ENCODE peak calls at places on chromosome 14, in ten cellular contexts. Q is endothelial cell of umbilical vein; L is A549; F is HCT116; P is right cardiac atrium; S is cardiac muscle cell; R is upper lobe of right lung; B is breast epithelium; N is GM12878; U is CD8-positive, alpha-beta memory T cell. G is an unnamed sample.

GRCh38 chr14:34059925-34060746 is 109.3 kb upstream of the EGLN3 start:
- DNase-seq in Q (peak; percentile 67), L (peak; percentile 82), F (no peak), P (peak; percentile 92), S (peak; percentile 88), R (peak; percentile 85), B (peak; percentile 76), N (no peak), U (peak; percentile 22), G (peak; percentile 90)

GRCh38 chr14:27389402-27389801 is 791.6 kb upstream of the NOVA1 start:
- DNase-seq in Q (no peak), L (no peak), F (no peak), P (no peak), S (no peak), R (no peak), B (no peak), N (no peak), U (no peak), G (no peak)

GRCh38 chr14:44935155-44935554 is 26.6 kb downstream of the KLHL28 start:
- DNase-seq in Q (no peak), L (no peak), F (no peak), P (no peak), S (no peak), R (no peak), B (no peak), N (no peak), U (no peak), G (no peak)

GRCh38 chr14:94517641-94518257 is 8.5 kb upstream of the SERPINA12 start:
- DNase-seq in Q (no peak), L (no peak), F (no peak), P (no peak), S (no peak), R (no peak), B (peak; percentile 44), N (no peak), U (no peak), G (no peak)

GRCh38 chr14:54981698-54982097 is 45.2 kb downstream of the WDHD1 start:
- DNase-seq in Q (peak; percentile 25), L (peak; percentile 13), F (no peak), P (no peak), S (no peak), R (no peak), B (no peak), N (no peak), U (no peak), G (no peak)

GRCh38 chr14:44639986-44640385 is 132.9 kb upstream of the FSCB start:
- DNase-seq in Q (no peak), L (no peak), F (no peak), P (no peak), S (no peak), R (no peak), B (no peak), N (no peak), U (no peak), G (no peak)

GRCh38 chr14:21997300-21997699 is 323.7 kb upstream of the OR4E1 start:
- DNase-seq in Q (peak; percentile 23), L (peak; percentile 65), F (peak; percentile 31), P (no peak), S (peak; percentile 43), R (no peak), B (no peak), N (no peak), U (no peak), G (no peak)

GRCh38 chr14:104189629-104190335 is 51.4 kb downstream of the KIF26A start:
- DNase-seq in Q (no peak), L (no peak), F (no peak), P (no peak), S (no peak), R (no peak), B (no peak), N (no peak), U (no peak), G (no peak)

GRCh38 chr14:21860172-21860571 is 186.6 kb upstream of the OR4E1 start:
- DNase-seq in Q (peak; percentile 58), L (peak; percentile 28), F (peak; percentile 22), P (no peak), S (peak; percentile 23), R (no peak), B (no peak), N (no peak), U (peak; percentile 10), G (no peak)

GRCh38 chr14:101903111-101903561 is 61.2 kb upstream of the DYNC1H1 start:
- DNase-seq in Q (no peak), L (no peak), F (no peak), P (peak; percentile 85), S (no peak), R (no peak), B (no peak), N (no peak), U (no peak), G (no peak)

GRCh38 chr14:38255408-38255672 is 553 bp downstream of the CLEC14A start:
- DNase-seq in Q (no peak), L (peak; percentile 2), F (no peak), P (no peak), S (no peak), R (peak; percentile 66), B (no peak), N (no peak), U (no peak), G (no peak)

GRCh38 chr14:73745571-73746539 is 31.7 kb upstream of the PNMA1 start:
- DNase-seq in Q (no peak), L (no peak), F (no peak), P (peak; percentile 58), S (no peak), R (no peak), B (no peak), N (no peak), U (no peak), G (peak; percentile 77)

GRCh38 chr14:73744175-73744867 is 30.1 kb upstream of the PNMA1 start:
- DNase-seq in Q (no peak), L (no peak), F (no peak), P (peak; percentile 52), S (no peak), R (no peak), B (no peak), N (no peak), U (no peak), G (no peak)

GRCh38 chr14:73743431-73743931 is 29.3 kb upstream of the PNMA1 start:
- DNase-seq in Q (peak; percentile 67), L (no peak), F (no peak), P (peak; percentile 81), S (no peak), R (no peak), B (no peak), N (no peak), U (peak; percentile 40), G (peak; percentile 85)

GRCh38 chr14:73746540-73747385 is 32.6 kb upstream of the PNMA1 start:
- DNase-seq in Q (no peak), L (no peak), F (no peak), P (peak; percentile 60), S (no peak), R (no peak), B (no peak), N (no peak), U (no peak), G (peak; percentile 72)

GRCh38 chr14:73744874-73745529 is 30.8 kb upstream of the PNMA1 start:
- DNase-seq in Q (no peak), L (no peak), F (peak; percentile 57), P (peak; percentile 53), S (no peak), R (peak; percentile 77), B (no peak), N (no peak), U (no peak), G (peak; percentile 70)
- H3K4me3 ChIP-seq in Q (no peak overlapping the region), L (no peak overlapping the region), F (no peak overlapping the region), P (no peak overlapping the region), S (no peak overlapping the region), R (no peak overlapping the region), B (no peak overlapping the region), N (peak overlapping the region; percentile 55), U (peak overlapping the region; percentile 62), G (no peak overlapping the region)

GRCh38 chr14:64760146-64760755 is 56.0 kb downstream of the PLEKHG3 start:
- DNase-seq in Q (peak; percentile 32), L (peak; percentile 76), F (peak; percentile 24), P (peak; percentile 48), S (peak; percentile 62), R (peak; percentile 77), B (no peak), N (no peak), U (peak; percentile 53), G (no peak)
- H3K4me1 ChIP-seq in Q (peaks cover 21% of the 10 kb centered on the region), L (peaks cover 94% of the 10 kb centered on the region), F (peaks cover 45% of the 10 kb centered on the region), P (peaks cover 33% of the 10 kb centered on the region), S (peaks cover 44% of the 10 kb centered on the region), R (peaks cover 39% of the 10 kb centered on the region), B (no peaks in the 10 kb centered on the region), N (no peaks in the 10 kb centered on the region), U (peaks cover 68% of the 10 kb centered on the region), G (peaks cover 92% of the 10 kb centered on the region)

DNA sequence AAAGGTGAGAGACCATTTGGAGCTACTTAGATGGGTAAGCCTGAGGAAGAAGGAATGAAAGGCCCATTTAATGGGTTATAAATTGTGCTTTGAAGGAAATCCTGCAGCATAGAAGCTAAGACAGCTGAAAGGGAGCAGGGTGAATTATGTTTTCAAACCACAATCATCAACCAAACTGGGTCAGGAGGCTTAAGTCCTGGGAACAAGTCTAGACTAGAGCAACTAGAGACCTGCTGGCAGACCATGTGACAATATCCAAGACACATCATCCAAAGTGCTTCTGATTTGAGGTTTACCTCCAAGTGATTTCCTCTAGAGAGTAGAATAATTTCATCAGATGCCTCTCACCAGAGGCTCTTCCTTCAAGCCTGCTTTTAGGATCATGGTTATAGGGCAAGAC is 53.7 kb downstream of the MAP3K9 start:
- DNase-seq in Q (no peak), L (no peak), F (no peak), P (no peak), S (no peak), R (no peak), B (no peak), N (no peak), U (no peak), G (no peak)
- H3K4me3 ChIP-seq in Q (no peak overlapping the region), L (no peak overlapping the region), F (no peak overlapping the region), P (no peak overlapping the region), S (no peak overlapping the region), R (no peak overlapping the region), B (no peak overlapping the region), N (no peak overlapping the region), U (no peak overlapping the region), G (no peak overlapping the region)

GRCh38 chr14:60640859-60641721 is 8.2 kb downstream of the SIX1 start:
- DNase-seq in Q (no peak), L (no peak), F (no peak), P (no peak), S (no peak), R (no peak), B (no peak), N (no peak), U (no peak), G (no peak)

GRCh38 chr14:60642270-60642789 is 6.9 kb downstream of the SIX1 start:
- DNase-seq in Q (no peak), L (no peak), F (no peak), P (no peak), S (no peak), R (no peak), B (no peak), N (no peak), U (no peak), G (no peak)

GRCh38 chr14:60643443-60644402 is 5.6 kb downstream of the SIX1 start:
- DNase-seq in Q (no peak), L (no peak), F (no peak), P (no peak), S (no peak), R (no peak), B (no peak), N (no peak), U (no peak), G (no peak)

GRCh38 chr14:60641722-60642269 is 7.5 kb downstream of the SIX1 start:
- DNase-seq in Q (no peak), L (no peak), F (no peak), P (no peak), S (no peak), R (no peak), B (no peak), N (no peak), U (no peak), G (no peak)

GRCh38 chr14:60642790-60643397 is 6.4 kb downstream of the SIX1 start:
- DNase-seq in Q (no peak), L (no peak), F (no peak), P (no peak), S (no peak), R (no peak), B (no peak), N (no peak), U (no peak), G (no peak)
- H3K4me1 ChIP-seq in Q (peaks cover 18% of the 10 kb centered on the region), L (peaks cover 18% of the 10 kb centered on the region), F (peaks cover under 1% of the 10 kb centered on the region), P (no peaks in the 10 kb centered on the region), S (peaks cover 7% of the 10 kb centered on the region), R (peaks cover 16% of the 10 kb centered on the region), B (no peaks in the 10 kb centered on the region), N (no peaks in the 10 kb centered on the region), U (peaks cover 14% of the 10 kb centered on the region), G (no peaks in the 10 kb centered on the region)